ENCODE peak calls at places on chromosomes 16 and 17, in four cellular contexts. L, S, Z and A are unnamed samples.

GRCh38 chr16:30369091-30369937 is 980 bp downstream of the TBC1D10B start:
- DNase-seq in Z (no peak), L (no peak), S (no peak), A (no peak)

GRCh38 chr16:11423315-11424117 is 78.3 kb downstream of the RMI2 start:
- DNase-seq in Z (no peak), S (no peak), L (no peak), A (no peak)

GRCh38 chr16:55102077-55102476 is 171.4 kb downstream of the IRX5 start:
- DNase-seq in S (no peak), L (no peak), Z (no peak), A (no peak)

GRCh38 chr17:37461668-37462067 is 28.0 kb upstream of the DUSP14 start:
- DNase-seq in S (no peak), Z (no peak), L (no peak), A (no peak)

GRCh38 chr16:4517812-4518211 is 20.8 kb downstream of the CDIP1 start:
- DNase-seq in S (no peak), L (peak), Z (peak), A (no peak)

GRCh38 chr16:16100631-16101030 is 122.7 kb downstream of the ABCC6 start:
- DNase-seq in Z (no peak), L (no peak), S (no peak), A (no peak)

GRCh38 chr17:63434951-63435571 is 11.0 kb downstream of the CYB561 start:
- DNase-seq in S (peak), L (no peak), Z (no peak), A (peak)

GRCh38 chr17:59506907-59507726 is 58.3 kb upstream of the DHX40 start:
- DNase-seq in S (no peak), L (no peak), Z (no peak), A (no peak)

GRCh38 chr16:17921357-17921978 is 415.1 kb downstream of the NPIPA8 start:
- DNase-seq in Z (peak), S (peak), L (peak), A (peak)

GRCh38 chr16:68079616-68080344 is 5.4 kb upstream of the NFATC3 start:
- DNase-seq in Z (peak), S (no peak), L (peak), A (no peak)

GRCh38 chr17:75551276-75551675 is 25.8 kb downstream of the LLGL2 start:
- DNase-seq in Z (no peak), L (no peak), S (no peak), A (no peak)

GRCh38 chr16:1310832-1311200 is 1.4 kb downstream of the UBE2I start:
- DNase-seq in S (no peak), L (no peak), Z (no peak), A (no peak)

GRCh38 chr16:1311738-1312458 is 2.5 kb downstream of the UBE2I start:
- DNase-seq in Z (no peak), L (no peak), S (no peak), A (no peak)

GRCh38 chr16:1308977-1309885 is at the start of gene UBE2I:
- DNase-seq in Z (peak), L (peak), S (peak), A (peak)

GRCh38 chr16:1311212-1311737 is 1.8 kb downstream of the UBE2I start:
- DNase-seq in S (no peak), L (no peak), Z (no peak), A (no peak)

DNA sequence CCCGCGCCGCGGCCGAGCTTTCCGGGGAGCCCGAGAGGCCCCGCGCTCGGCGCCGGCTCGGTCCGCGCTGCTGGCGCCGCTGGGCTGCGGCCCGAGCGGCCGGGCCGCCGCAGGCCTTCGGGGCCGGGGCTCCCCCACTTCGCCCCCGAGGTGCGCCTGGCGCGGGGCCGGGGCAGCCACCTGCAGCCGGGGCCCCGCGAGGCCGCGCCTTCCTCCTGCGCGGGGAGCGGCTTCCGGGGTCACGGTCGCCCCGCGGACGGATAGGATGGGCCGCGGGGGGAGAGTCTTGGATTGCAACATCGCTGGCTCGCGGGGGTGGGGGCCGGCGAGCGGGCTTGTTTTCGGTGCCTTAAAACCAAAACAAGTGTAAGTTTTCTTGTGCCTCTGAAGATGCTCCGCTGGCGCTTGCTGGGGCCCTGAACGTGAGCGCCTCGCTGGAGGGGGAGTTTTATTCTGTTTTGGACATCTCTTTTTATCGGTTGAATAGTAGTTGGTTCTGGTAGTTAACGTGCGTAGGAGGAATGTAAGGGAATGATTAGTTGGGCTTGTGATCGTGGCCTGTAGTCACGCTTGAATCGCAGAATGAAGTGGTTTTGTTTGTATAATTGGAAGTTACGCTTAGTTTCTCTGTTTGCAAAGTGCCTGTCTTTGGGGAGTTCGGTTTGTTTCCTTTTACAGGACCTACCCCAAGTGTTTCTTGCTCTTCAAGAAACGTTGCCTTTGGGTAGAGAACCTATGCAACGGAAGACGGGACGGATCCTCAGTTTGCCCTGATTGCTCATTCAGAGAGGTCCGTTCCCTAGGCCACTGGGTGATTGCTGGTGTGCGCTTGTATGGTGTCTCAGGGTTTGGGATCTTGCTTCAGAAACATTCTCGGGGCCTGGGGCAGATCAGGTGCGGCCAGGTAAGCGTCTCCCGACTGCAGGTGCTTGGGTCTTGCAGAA is 724 bp downstream of the UBE2I start:
- DNase-seq in L (no peak), S (no peak), Z (peak), A (no peak)
- TF ChIP-seq JUND in L (no peak), S (no peak), Z (no peak), A (no peak)

GRCh38 chr16:168424-168823 is 2.6 kb downstream of the HBM start:
- DNase-seq in S (no peak), L (no peak), Z (no peak), A (no peak)
- TF ChIP-seq JUND in S (no peak), L (no peak), Z (no peak), A (no peak)

GRCh38 chr16:83040174-83040573 is 413.4 kb downstream of the CDH13 start:
- DNase-seq in L (no peak), S (no peak), Z (no peak), A (no peak)
- TF ChIP-seq JUND in L (no peak), S (no peak), Z (no peak), A (no peak)

GRCh38 chr16:84614914-84615813 is 2.7 kb downstream of the COTL1 start:
- DNase-seq in S (no peak), Z (no peak), L (no peak), A (no peak)
- TF ChIP-seq JUND in S (no peak), Z (no peak), L (no peak), A (no peak)

GRCh38 chr16:75653926-75654325 is 6.4 kb downstream of the TERF2IP start:
- DNase-seq in L (no peak), Z (no peak), S (no peak), A (no peak)
- TF ChIP-seq JUND in L (no peak), Z (no peak), S (no peak), A (no peak)

GRCh38 chr16:57668259-57668563 is at the start of gene ADGRG3:
- DNase-seq in L (no peak), Z (no peak), S (no peak), A (no peak)
- TF ChIP-seq JUND in L (no peak), Z (no peak), S (no peak), A (no peak)